ENCODE peak calls at places on chromosomes 11 and 22, in six cellular contexts. Q is HFF-Myc, W is RWPE2, A is heart left ventricle, E is Peyer's patch, X is AG10803. R is an unnamed sample.

GRCh38 chr11:69654660-69655478 is 13.9 kb downstream of the CCND1 start:
- DNase-seq in E (peak), Q (no peak), X (no peak), A (peak), W (peak), R (no peak)

GRCh38 chr22:36546932-36547331 is 18.0 kb upstream of the EIF3D start:
- DNase-seq in Q (no peak), A (no peak), W (no peak), E (no peak), X (peak), R (no peak)

GRCh38 chr11:19352736-19353110 is 112.0 kb upstream of the E2F8 start:
- DNase-seq in Q (no peak), A (no peak), X (no peak), E (no peak), W (no peak), R (no peak)

GRCh38 chr11:132595246-132595645 is 937.1 kb downstream of the OPCML start:
- DNase-seq in X (no peak), E (no peak), W (no peak), Q (no peak), A (no peak), R (no peak)

GRCh38 chr11:129968611-129969419 is 33.8 kb downstream of the PRDM10 start:
- DNase-seq in E (no peak), A (no peak), Q (no peak), X (no peak), W (no peak), R (no peak)

GRCh38 chr22:20586403-20586745 is 79.0 kb downstream of the MED15 start:
- DNase-seq in E (peak), W (peak), A (no peak), Q (no peak), X (no peak), R (no peak)

GRCh38 chr11:128559496-128560103 is 27.8 kb downstream of the ETS1 start:
- DNase-seq in X (no peak), E (no peak), Q (no peak), A (no peak), W (no peak), R (no peak)

GRCh38 chr11:67276821-67277230 is 10.6 kb downstream of the GRK2 start:
- DNase-seq in A (peak), E (peak), Q (no peak), X (peak), W (no peak), R (no peak)

GRCh38 chr11:105000797-105001196 is 22.2 kb downstream of the CASP5 start:
- DNase-seq in X (no peak), E (peak), A (no peak), W (no peak), Q (no peak), R (no peak)

GRCh38 chr11:127345819-127346459 is 345.4 kb upstream of the KIRREL3 start:
- DNase-seq in A (peak), E (no peak), Q (peak), W (no peak), X (peak), R (no peak)

GRCh38 chr22:27637604-27638003 is 164.0 kb downstream of the MN1 start:
- DNase-seq in W (no peak), Q (no peak), X (peak), A (no peak), E (no peak), R (no peak)

GRCh38 chr22:45987462-45987861 is 10.5 kb upstream of the WNT7B start:
- DNase-seq in A (no peak), E (no peak), W (no peak), X (no peak), Q (no peak), R (no peak)

GRCh38 chr22:39457546-39458442 is 982 bp downstream of the MGAT3 start:
- DNase-seq in E (no peak), W (no peak), A (no peak), X (no peak), Q (no peak), R (no peak)

GRCh38 chr11:111414936-111415335 is 35.9 kb upstream of the POU2AF1 start:
- DNase-seq in E (no peak), A (no peak), X (no peak), Q (no peak), W (no peak), R (no peak)

GRCh38 chr11:559712-560304 is 730 bp downstream of the LMNTD2 start:
- DNase-seq in W (no peak), E (peak), A (peak), Q (no peak), X (no peak), R (no peak)

GRCh38 chr22:46366801-46367706 is 31.5 kb downstream of the TRMU start:
- DNase-seq in Q (no peak), A (peak), X (no peak), E (no peak), W (no peak), R (no peak)

GRCh38 chr22:35488513-35488912 is 52.1 kb upstream of the RASD2 start:
- DNase-seq in A (no peak), W (no peak), E (no peak), X (no peak), Q (no peak), R (no peak)

GRCh38 chr11:33895752-33896137 is 3.9 kb upstream of the LMO2 start:
- DNase-seq in Q (no peak), X (no peak), A (no peak), W (no peak), E (no peak), R (no peak)

GRCh38 chr11:100639140-100639539 is 47.9 kb upstream of the ARHGAP42 start:
- DNase-seq in E (no peak), A (no peak), X (no peak), Q (no peak), W (no peak), R (no peak)

GRCh38 chr11:71366076-71366475 is 82.1 kb downstream of the DHCR7 start:
- DNase-seq in W (no peak), E (no peak), A (no peak), X (no peak), Q (no peak), R (no peak)

GRCh38 chr11:99171330-99171729 is 150.6 kb downstream of the CNTN5 start:
- DNase-seq in X (no peak), E (no peak), A (no peak), W (no peak), Q (no peak), R (no peak)

GRCh38 chr22:36461665-36462474 is 19.6 kb downstream of the TXN2 start:
- DNase-seq in X (peak), E (no peak), A (peak), W (peak), Q (no peak), R (no peak)

GRCh38 chr11:82864268-82864667 is 36.0 kb downstream of the PRCP start:
- DNase-seq in W (no peak), A (peak), Q (peak), X (peak), E (peak), R (no peak)

GRCh38 chr11:4065601-4066377 is 28.8 kb upstream of the RRM1 start:
- DNase-seq in E (no peak), X (peak), A (peak), Q (no peak), W (no peak), R (no peak)

GRCh38 chr11:57001674-57002401 is 13.1 kb downstream of the OR5AK2 start:
- DNase-seq in W (no peak), E (no peak), A (no peak), Q (no peak), X (no peak), R (no peak)
- TF ChIP-seq CTCF in W (peak), E (no peak), A (no peak), Q (peak), X (peak), R (no peak)

GRCh38 chr11:93166194-93166593 is 31.6 kb downstream of the SLC36A4 start:
- DNase-seq in A (no peak), X (no peak), Q (no peak), E (no peak), W (no peak), R (no peak)

GRCh38 chr11:93160156-93160555 is 37.6 kb downstream of the SLC36A4 start:
- DNase-seq in X (no peak), E (no peak), A (no peak), Q (no peak), W (no peak), R (no peak)

GRCh38 chr11:93155738-93156137 is 42.1 kb downstream of the SLC36A4 start:
- DNase-seq in W (no peak), E (no peak), A (no peak), Q (no peak), X (no peak), R (no peak)

DNA sequence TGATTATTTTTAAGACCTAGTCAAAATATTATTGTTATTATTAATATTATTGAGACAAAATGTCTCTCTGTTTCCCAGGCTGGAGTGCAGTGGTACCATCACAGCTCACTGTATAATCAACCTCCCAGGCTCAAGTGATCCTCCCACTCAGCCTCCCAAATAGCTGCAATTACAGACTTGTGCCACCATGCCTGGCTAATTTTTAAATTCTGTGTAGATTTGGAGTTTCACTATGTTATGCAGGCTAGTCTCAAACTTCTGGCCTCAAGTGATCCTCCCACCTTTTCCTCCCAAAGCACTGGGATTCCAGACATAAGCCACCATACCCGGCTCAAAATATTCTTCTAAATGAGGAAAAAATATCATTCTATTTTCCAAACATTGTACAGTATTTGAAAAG is 37.0 kb downstream of the SLC36A4 start:
- DNase-seq in X (no peak), W (no peak), Q (no peak), E (no peak), A (no peak), R (no peak)
- TF ChIP-seq CTCF in X (no peak), W (no peak), Q (no peak), E (no peak), A (no peak), R (no peak)

GRCh38 chr22:17634696-17635095 is 3.9 kb upstream of the BCL2L13 start:
- DNase-seq in Q (no peak), E (no peak), A (no peak), W (no peak), X (no peak), R (no peak)

GRCh38 chr22:17637490-17638181 is 921 bp upstream of the BCL2L13 start:
- DNase-seq in W (no peak), Q (no peak), A (no peak), E (no peak), X (no peak), R (no peak)

GRCh38 chr22:17638182-17638431 is 450 bp upstream of the BCL2L13 start:
- DNase-seq in X (peak), Q (peak), A (no peak), E (no peak), W (no peak), R (peak)

GRCh38 chr22:17633998-17634323 is 4.6 kb upstream of the BCL2L13 start:
- DNase-seq in X (no peak), E (no peak), A (no peak), Q (no peak), W (no peak), R (no peak)

GRCh38 chr22:17638432-17639237 is at the start of gene BCL2L13:
- DNase-seq in A (peak), W (peak), X (peak), Q (peak), E (peak), R (peak)
- TF ChIP-seq CTCF in A (no peak), W (no peak), X (no peak), Q (no peak), E (no peak), R (no peak)

GRCh38 chr11:124402326-124402922 is 3.6 kb upstream of the OR8B3 start:
- DNase-seq in X (peak), A (peak), E (no peak), W (peak), Q (peak), R (peak)
- TF ChIP-seq CTCF in X (peak), A (peak), E (no peak), W (peak), Q (peak), R (peak)

DNA sequence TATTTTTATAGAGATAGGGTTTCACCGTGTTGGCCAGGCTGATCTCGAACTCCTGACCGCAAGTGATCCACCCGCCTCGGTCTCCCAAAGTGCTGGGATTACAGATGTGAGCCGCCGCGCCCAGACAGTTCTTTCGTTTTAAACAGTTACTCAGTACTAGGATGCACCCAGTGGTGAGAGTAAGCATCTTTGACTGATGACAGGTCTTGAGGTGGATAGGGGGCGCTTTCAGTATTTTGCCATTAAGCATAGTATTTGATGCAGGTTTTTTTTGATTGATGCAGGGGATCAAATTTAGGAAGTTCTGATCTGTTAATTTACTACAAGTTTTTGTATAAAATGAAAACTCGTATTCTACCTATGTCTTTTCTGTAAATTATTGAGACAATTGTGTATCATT is 13.2 kb upstream of the TRIM34 start:
- DNase-seq in Q (no peak), A (no peak), W (no peak), X (no peak), E (no peak), R (no peak)
- TF ChIP-seq CTCF in Q (no peak), A (no peak), W (no peak), X (no peak), E (no peak), R (no peak)

DNA sequence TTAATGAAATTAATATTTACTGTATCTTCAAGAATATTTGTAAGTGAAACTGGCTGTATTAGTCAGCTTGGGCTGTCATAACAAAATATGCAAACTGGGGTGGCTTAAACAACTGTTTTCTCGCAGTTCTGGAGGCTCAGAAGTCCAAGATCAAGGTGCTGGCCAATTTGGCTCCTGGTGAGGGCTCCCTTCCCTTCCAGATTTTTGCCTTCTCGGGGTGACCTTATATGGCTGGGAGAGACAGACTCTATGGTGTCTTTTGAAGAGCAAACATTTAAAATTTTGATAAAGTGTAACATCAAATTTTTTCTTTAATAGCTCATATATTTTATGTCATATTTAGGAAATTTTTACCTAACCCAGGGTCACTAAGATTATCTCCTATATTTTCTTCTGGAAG is 30.2 kb downstream of the CSTPP1 start:
- DNase-seq in E (no peak), W (no peak), Q (no peak), X (no peak), A (no peak), R (no peak)
- TF ChIP-seq CTCF in E (no peak), W (no peak), Q (no peak), X (no peak), A (no peak), R (no peak)

GRCh38 chr11:121578216-121579063 is 125.7 kb upstream of the SORL1-AS1 start:
- DNase-seq in X (no peak), A (no peak), Q (no peak), W (no peak), E (no peak), R (no peak)

GRCh38 chr11:121582296-121582695 is 129.5 kb upstream of the SORL1-AS1 start:
- DNase-seq in W (no peak), A (no peak), E (no peak), Q (no peak), X (no peak), R (no peak)

GRCh38 chr11:121583825-121584224 is 131.1 kb upstream of the SORL1-AS1 start:
- DNase-seq in Q (no peak), W (no peak), X (no peak), A (no peak), E (no peak), R (no peak)

GRCh38 chr11:121580154-121580553 is 127.4 kb upstream of the SORL1-AS1 start:
- DNase-seq in W (no peak), A (no peak), E (no peak), X (no peak), Q (no peak), R (no peak)

DNA sequence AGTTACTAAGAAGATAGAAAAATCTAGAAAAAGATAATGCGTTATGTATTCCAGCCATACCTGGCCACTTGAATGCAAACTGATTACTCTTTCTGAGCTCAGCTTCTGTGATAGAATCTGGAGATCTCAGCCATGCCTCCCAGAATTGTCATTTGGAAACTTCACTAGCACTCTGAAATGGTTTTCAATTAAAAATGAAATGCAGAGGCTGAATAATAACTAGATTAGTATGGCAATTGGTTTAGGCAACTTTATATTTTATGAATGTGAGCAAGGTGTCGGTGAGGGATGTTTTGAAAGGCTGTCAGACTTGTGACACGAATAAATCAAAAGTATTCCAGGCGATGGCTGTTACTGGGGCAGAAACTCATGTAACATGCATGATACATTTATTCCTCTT is 128.8 kb upstream of the SORL1-AS1 start:
- DNase-seq in A (no peak), X (no peak), Q (no peak), E (no peak), W (no peak), R (no peak)
- TF ChIP-seq CTCF in A (no peak), X (no peak), Q (no peak), E (no peak), W (no peak), R (no peak)

GRCh38 chr11:45234306-45235006 is 51.7 kb downstream of the SYT13 start:
- DNase-seq in A (no peak), X (no peak), Q (no peak), W (no peak), E (no peak), R (no peak)

GRCh38 chr11:45233804-45234170 is 52.4 kb downstream of the SYT13 start:
- DNase-seq in X (no peak), Q (no peak), A (no peak), W (no peak), E (no peak), R (no peak)

GRCh38 chr11:45233121-45233803 is 52.9 kb downstream of the SYT13 start:
- DNase-seq in W (no peak), E (peak), Q (peak), A (peak), X (peak), R (peak)

GRCh38 chr11:45229401-45229800 is 56.7 kb downstream of the SYT13 start:
- DNase-seq in E (no peak), Q (no peak), A (no peak), W (no peak), X (no peak), R (no peak)

GRCh38 chr11:45232341-45233080 is 53.6 kb downstream of the SYT13 start:
- DNase-seq in E (no peak), Q (no peak), A (no peak), X (no peak), W (no peak), R (no peak)
- TF ChIP-seq CTCF in E (no peak), Q (no peak), A (no peak), X (no peak), W (no peak), R (no peak)

R was measured in D721Med.